ENCODE peak calls at places on chromosome 12, in five cellular contexts. B, R, K, G and O are unnamed samples.

GRCh38 chr12:19547258-19547657 is 108.0 kb downstream of the AEBP2 start:
- DNase-seq in B (no peak), R (no peak), K (no peak), G (no peak), O (peak)

GRCh38 chr12:130953783-130954543 is at the start of gene ADGRD1:
- DNase-seq in B (no peak), R (no peak), K (peak), G (peak), O (peak)

GRCh38 chr12:122350444-122350843 is 72.0 kb downstream of the CLIP1 start:
- DNase-seq in B (no peak), R (no peak), K (no peak), G (no peak), O (no peak)

GRCh38 chr12:34218193-34219045 is 196.1 kb downstream of the ALG10 start:
- DNase-seq in B (peak), R (peak), K (peak), G (peak), O (peak)

GRCh38 chr12:92186038-92186470 is 40.4 kb upstream of the BTG1 start:
- DNase-seq in B (no peak), R (no peak), K (no peak), G (no peak), O (no peak)

GRCh38 chr12:124730455-124730932 is 133.2 kb downstream of the SCARB1 start:
- DNase-seq in B (no peak), R (no peak), K (no peak), G (no peak), O (peak)

GRCh38 chr12:42807766-42808165 is 218.2 kb upstream of the PRICKLE1 start:
- DNase-seq in B (no peak), R (no peak), K (no peak), G (no peak), O (no peak)

GRCh38 chr12:104443008-104443407 is 13.7 kb upstream of the CHST11 start:
- DNase-seq in B (no peak), R (no peak), K (no peak), G (no peak), O (no peak)

GRCh38 chr12:113424915-113425823 is 3.0 kb downstream of the SDSL start:
- DNase-seq in B (no peak), R (peak), K (peak), G (peak), O (peak)

GRCh38 chr12:32809196-32809595 is 53.5 kb upstream of the YARS2 start:
- DNase-seq in B (no peak), R (no peak), K (no peak), G (no peak), O (no peak)

GRCh38 chr12:89642959-89643358 is 65.7 kb downstream of the ATP2B1 start:
- DNase-seq in B (no peak), R (no peak), K (no peak), G (no peak), O (no peak)

GRCh38 chr12:108346022-108346633 is 7.0 kb upstream of the CMKLR1 start:
- DNase-seq in B (no peak), R (no peak), K (no peak), G (no peak), O (no peak)

GRCh38 chr12:15212877-15213276 is 8.3 kb downstream of the RERG start:
- DNase-seq in B (no peak), R (no peak), K (no peak), G (no peak), O (no peak)

GRCh38 chr12:19794116-19794515 is 354.8 kb downstream of the AEBP2 start:
- DNase-seq in B (no peak), R (no peak), K (no peak), G (no peak), O (no peak)

GRCh38 chr12:56338643-56339422 is at the start of gene IL23A:
- DNase-seq in B (peak), R (no peak), K (no peak), G (peak), O (no peak)

GRCh38 chr12:117685115-117685926 is 283.5 kb downstream of the KSR2 start:
- DNase-seq in B (no peak), R (peak), K (no peak), G (peak), O (peak)

GRCh38 chr12:42326466-42327226 is 679 bp downstream of the PPHLN1 start:
- DNase-seq in B (no peak), R (no peak), K (no peak), G (no peak), O (peak)

GRCh38 chr12:17992002-17992656 is 97.9 kb downstream of the RERGL start:
- DNase-seq in B (peak), R (peak), K (no peak), G (no peak), O (peak)

GRCh38 chr12:6664902-6665301 is 2.0 kb upstream of the ING4 start:
- DNase-seq in B (no peak), R (no peak), K (no peak), G (no peak), O (no peak)

GRCh38 chr12:121649819-121650353 is 19.6 kb downstream of the MORN3 start:
- DNase-seq in B (no peak), R (no peak), K (no peak), G (no peak), O (no peak)

GRCh38 chr12:89354630-89354931 is 2.3 kb upstream of the DUSP6 start:
- DNase-seq in B (no peak), R (no peak), K (no peak), G (no peak), O (no peak)

GRCh38 chr12:110585231-110585799 is 2.2 kb upstream of the PPTC7 start:
- DNase-seq in B (no peak), R (no peak), K (no peak), G (no peak), O (peak)

GRCh38 chr12:53292441-53292840 is 2.9 kb upstream of the PFDN5 start:
- DNase-seq in B (no peak), R (no peak), K (no peak), G (no peak), O (no peak)

GRCh38 chr12:81800298-81801148 is 41.4 kb upstream of the PPFIA2 start:
- DNase-seq in B (no peak), R (no peak), K (no peak), G (no peak), O (peak)

GRCh38 chr12:66931091-66931490 is 252.2 kb upstream of the GRIP1 start:
- DNase-seq in B (no peak), R (no peak), K (no peak), G (no peak), O (no peak)

GRCh38 chr12:29773076-29773475 is 10.7 kb downstream of the TMTC1 start:
- DNase-seq in B (no peak), R (no peak), K (no peak), G (no peak), O (no peak)

GRCh38 chr12:29768372-29768771 is 15.4 kb downstream of the TMTC1 start:
- DNase-seq in B (no peak), R (no peak), K (no peak), G (no peak), O (no peak)

GRCh38 chr12:29771786-29772185 is 12.0 kb downstream of the TMTC1 start:
- DNase-seq in B (no peak), R (no peak), K (no peak), G (no peak), O (no peak)

GRCh38 chr12:29769162-29769820 is 14.5 kb downstream of the TMTC1 start:
- DNase-seq in B (no peak), R (no peak), K (no peak), G (no peak), O (peak)

GRCh38 chr12:29771165-29771564 is 12.6 kb downstream of the TMTC1 start:
- DNase-seq in B (no peak), R (no peak), K (no peak), G (no peak), O (no peak)
- H3K4me3 ChIP-seq in B (no peak), R (no peak), K (no peak), G (no peak), O (no peak)

DNA sequence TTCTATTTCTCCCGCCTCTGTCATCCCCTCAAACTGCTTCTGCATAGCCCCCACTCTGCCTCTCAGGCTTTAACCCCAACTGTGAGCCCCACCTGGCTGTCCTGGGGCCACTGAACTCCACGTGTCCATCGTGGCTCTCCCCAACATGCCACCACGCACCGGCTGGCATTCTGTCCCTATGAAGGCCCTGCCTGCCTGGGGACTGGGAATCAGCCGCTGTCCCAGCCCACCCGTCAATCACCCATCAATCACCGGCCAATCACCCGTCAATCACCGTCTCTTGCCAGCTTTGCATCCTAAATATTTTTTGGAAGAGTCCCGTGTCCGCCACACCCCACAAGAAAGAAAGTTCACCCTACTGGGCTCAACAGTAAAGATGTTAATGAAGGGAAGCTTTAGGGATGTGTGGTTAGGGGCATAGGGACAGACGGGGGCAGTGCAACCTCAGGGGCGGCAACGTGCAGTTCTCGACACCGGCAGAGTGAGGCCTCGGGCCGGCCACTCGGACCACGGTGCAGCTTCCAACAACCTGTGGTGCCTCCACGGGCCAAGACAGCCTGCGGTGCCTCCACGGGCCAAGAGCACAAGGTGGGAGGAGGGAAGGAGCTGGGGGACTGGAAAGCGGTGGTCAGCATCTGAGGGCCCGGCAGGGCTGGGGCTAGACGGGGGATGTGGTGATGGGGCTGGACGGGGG is 85.6 kb downstream of the GALNT9 start:
- DNase-seq in B (no peak), R (no peak), K (peak), G (no peak), O (no peak)
- TF ChIP-seq CTCF in B (no peak), R (no peak), K (no peak), G (no peak), O (no peak)

GRCh38 chr12:71655907-71656306 is 7.7 kb downstream of the ZFC3H1 start:
- DNase-seq in B (no peak), R (no peak), K (no peak), G (no peak), O (no peak)
- H3K4me3 ChIP-seq in B (no peak), R (no peak), K (no peak), G (no peak), O (no peak)

GRCh38 chr12:24228371-24228770 is 278.9 kb upstream of the SOX5 start:
- DNase-seq in B (no peak), R (no peak), K (no peak), G (no peak), O (no peak)
- TF ChIP-seq CTCF in B (no peak), R (no peak), K (no peak), G (no peak), O (no peak)

DNA sequence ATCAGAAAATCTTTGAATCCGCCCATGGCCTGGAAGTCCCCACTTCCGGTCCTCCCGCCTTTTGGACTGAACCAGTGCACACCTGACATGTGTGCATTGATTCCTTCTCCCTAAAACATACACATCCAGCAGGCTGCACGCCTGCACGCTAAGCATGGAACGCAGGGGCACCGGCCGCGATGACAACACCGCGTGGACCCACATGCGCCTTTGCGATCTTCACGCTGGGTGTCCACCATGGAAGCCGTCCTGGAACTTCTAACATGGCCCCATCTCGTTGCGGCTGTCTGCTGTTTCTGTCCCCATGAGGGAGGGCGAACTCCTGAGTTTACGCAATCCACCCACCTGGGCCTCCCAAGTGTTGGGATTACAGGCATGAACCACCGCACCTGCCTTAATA is 73.7 kb downstream of the GALNT9 start:
- DNase-seq in B (no peak), R (no peak), K (no peak), G (no peak), O (no peak)
- H3K4me3 ChIP-seq in B (no peak), R (no peak), K (no peak), G (no peak), O (no peak)

GRCh38 chr12:51678086-51678724 is 87.2 kb downstream of the SCN8A start:
- DNase-seq in B (no peak), R (peak), K (no peak), G (peak), O (peak)
- TF ChIP-seq CTCF in B (peak), R (peak), K (peak), G (peak), O (peak)

GRCh38 chr12:120538281-120539156 is 4.4 kb downstream of the RNF10 start:
- DNase-seq in B (no peak), R (peak), K (no peak), G (peak), O (peak)
- H3K4me3 ChIP-seq in B (peak), R (peak), K (peak), G (peak), O (peak)

DNA sequence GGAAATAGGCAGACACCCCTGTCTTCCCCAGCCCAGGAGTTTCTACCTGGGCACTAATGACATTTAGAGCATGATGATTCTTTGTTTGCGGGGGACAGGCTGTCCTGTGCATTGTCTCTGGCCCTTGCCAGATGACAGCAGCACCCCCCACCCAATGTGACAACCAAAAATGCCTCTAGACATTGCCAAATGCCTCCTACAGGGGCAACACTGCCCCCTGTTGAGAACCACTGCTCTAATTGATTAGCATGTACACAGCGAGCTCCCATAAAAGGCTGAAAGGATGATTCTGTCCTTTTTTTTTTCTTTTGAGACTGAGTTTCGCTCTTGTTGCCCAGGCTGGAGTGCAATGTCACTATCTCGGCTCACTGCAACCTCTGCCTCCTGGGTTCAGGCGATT is 50.5 kb downstream of the MAP1LC3B2 start:
- DNase-seq in B (no peak), R (no peak), K (no peak), G (no peak), O (no peak)
- TF ChIP-seq CTCF in B (peak), R (no peak), K (peak), G (peak), O (peak)

DNA sequence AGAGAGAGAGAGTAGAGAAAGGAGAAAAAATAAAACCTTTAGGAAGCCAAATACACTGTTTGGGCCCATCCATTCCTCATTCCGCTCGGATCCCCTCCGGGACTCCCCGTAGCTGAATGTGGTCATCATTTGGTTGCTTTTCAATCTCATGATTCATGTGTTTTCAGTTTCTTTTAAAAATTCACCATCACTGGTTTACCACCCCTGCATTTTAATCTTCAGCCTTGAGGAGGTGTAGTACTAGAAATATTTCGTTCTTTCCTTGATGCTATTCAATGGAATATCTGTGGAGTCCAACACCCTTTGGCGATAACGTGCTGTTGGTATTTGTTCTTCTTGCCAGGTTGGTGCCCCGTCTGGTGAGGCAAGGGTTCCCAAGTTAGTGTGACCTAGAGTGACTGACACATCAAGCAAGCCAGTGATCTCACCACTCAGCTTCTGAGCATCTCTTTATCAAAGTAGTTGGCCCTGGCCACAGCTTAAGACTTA is 60.1 kb downstream of the PLXNC1 start:
- DNase-seq in B (no peak), R (no peak), K (no peak), G (no peak), O (no peak)
- H3K4me3 ChIP-seq in B (peak), R (peak), K (no peak), G (no peak), O (no peak)